ENCODE peak calls at places on chromosomes 1 and 21, in four cellular contexts. T is GM12878, S is HepG2, Q is SK-N-SH. L is an unnamed sample.

GRCh38 chr21:45995686-45996179 is 14.2 kb downstream of the COL6A1 start:
- DNase-seq in T (no peak), S (no peak), Q (no peak), L (no peak)

GRCh38 chr1:39491146-39491921 is at the start of gene BMP8A:
- DNase-seq in T (no peak), S (peak), Q (peak), L (peak)

GRCh38 chr1:38576241-38576640 is 283.3 kb downstream of the RRAGC start:
- DNase-seq in T (no peak), S (no peak), Q (no peak), L (no peak)

GRCh38 chr1:213055087-213055591 is 4.1 kb downstream of the RPS6KC1 start:
- DNase-seq in T (no peak), S (no peak), Q (no peak), L (peak)

GRCh38 chr21:33025471-33026298 is at the start of gene OLIG2:
- DNase-seq in T (no peak), S (no peak), Q (peak), L (peak)

GRCh38 chr1:243550276-243550675 is 294.4 kb downstream of the SDCCAG8 start:
- DNase-seq in T (no peak), S (no peak), Q (no peak), L (no peak)

GRCh38 chr1:116260096-116260495 is 112.9 kb upstream of the ATP1A1 start:
- DNase-seq in T (no peak), S (no peak), Q (no peak), L (no peak)

GRCh38 chr1:194150242-194150641 is 963.8 kb upstream of the B3GALT2 start:
- DNase-seq in T (no peak), S (no peak), Q (no peak), L (no peak)

GRCh38 chr21:27321791-27322190 is 354.9 kb upstream of the ADAMTS5 start:
- DNase-seq in T (no peak), S (no peak), Q (no peak), L (no peak)

GRCh38 chr1:234724517-234725176 is 114.7 kb upstream of the IRF2BP2 start:
- DNase-seq in T (no peak), S (no peak), Q (peak), L (peak)

GRCh38 chr1:234728740-234729139 is 118.8 kb upstream of the IRF2BP2 start:
- DNase-seq in T (no peak), S (no peak), Q (no peak), L (no peak)

GRCh38 chr1:234727018-234727757 is 117.2 kb upstream of the IRF2BP2 start:
- DNase-seq in T (peak), S (no peak), Q (no peak), L (peak)

GRCh38 chr1:234725177-234726132 is 115.5 kb upstream of the IRF2BP2 start:
- DNase-seq in T (no peak), S (no peak), Q (no peak), L (peak)

GRCh38 chr1:234726359-234726836 is 116.4 kb upstream of the IRF2BP2 start:
- DNase-seq in T (no peak), S (no peak), Q (no peak), L (no peak)
- TF ChIP-seq FOXM1 in T (no peak), S (no peak), Q (no peak), L (no peak)

GRCh38 chr1:227938276-227938675 is 9.5 kb downstream of the WNT9A start:
- DNase-seq in T (no peak), S (no peak), Q (no peak), L (no peak)

GRCh38 chr1:227937531-227938145 is 10.1 kb downstream of the WNT9A start:
- DNase-seq in T (no peak), S (no peak), Q (no peak), L (no peak)

GRCh38 chr1:227935826-227936225 is 11.9 kb downstream of the WNT9A start:
- DNase-seq in T (no peak), S (no peak), Q (no peak), L (no peak)

GRCh38 chr1:227938911-227939790 is 8.6 kb downstream of the WNT9A start:
- DNase-seq in T (no peak), S (no peak), Q (no peak), L (no peak)

GRCh38 chr1:227937031-227937430 is 10.7 kb downstream of the WNT9A start:
- DNase-seq in T (no peak), S (no peak), Q (no peak), L (no peak)
- TF ChIP-seq MXI1 in T (no peak), S (no peak), Q (no peak), L (no peak)

GRCh38 chr1:20252587-20252986 is 38.1 kb upstream of the VWA5B1 start:
- DNase-seq in T (no peak), S (no peak), Q (no peak), L (no peak)

GRCh38 chr1:20259646-20260045 is 31.0 kb upstream of the VWA5B1 start:
- DNase-seq in T (no peak), S (no peak), Q (peak), L (no peak)

GRCh38 chr1:20261095-20261494 is 29.6 kb upstream of the VWA5B1 start:
- DNase-seq in T (no peak), S (no peak), Q (no peak), L (no peak)

GRCh38 chr1:20250346-20250989 is 40.2 kb upstream of the VWA5B1 start:
- DNase-seq in T (peak), S (peak), Q (no peak), L (no peak)

DNA sequence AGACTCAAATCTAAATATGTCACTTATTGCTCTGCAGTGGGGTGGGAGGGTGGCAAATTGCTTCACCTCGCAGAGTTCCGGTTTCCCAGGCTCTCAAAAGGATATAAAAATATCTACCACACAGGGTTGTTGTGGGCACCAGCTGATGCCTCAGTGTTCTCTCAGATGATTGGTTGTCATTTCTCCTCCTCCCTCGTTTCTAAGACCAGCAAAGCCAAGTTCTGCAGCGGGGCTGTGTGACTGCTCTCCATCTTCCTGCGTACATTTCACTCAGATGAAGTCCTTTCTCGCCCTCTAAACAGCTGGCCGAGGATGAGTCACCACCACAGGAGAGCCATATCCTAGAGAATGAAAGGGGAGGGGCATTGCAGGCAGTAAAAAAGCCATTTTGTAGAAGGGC is 35.0 kb upstream of the VWA5B1 start:
- DNase-seq in T (no peak), S (no peak), Q (no peak), L (peak)
- TF ChIP-seq FOXM1 in T (no peak), S (no peak), Q (no peak), L (no peak)

DNA sequence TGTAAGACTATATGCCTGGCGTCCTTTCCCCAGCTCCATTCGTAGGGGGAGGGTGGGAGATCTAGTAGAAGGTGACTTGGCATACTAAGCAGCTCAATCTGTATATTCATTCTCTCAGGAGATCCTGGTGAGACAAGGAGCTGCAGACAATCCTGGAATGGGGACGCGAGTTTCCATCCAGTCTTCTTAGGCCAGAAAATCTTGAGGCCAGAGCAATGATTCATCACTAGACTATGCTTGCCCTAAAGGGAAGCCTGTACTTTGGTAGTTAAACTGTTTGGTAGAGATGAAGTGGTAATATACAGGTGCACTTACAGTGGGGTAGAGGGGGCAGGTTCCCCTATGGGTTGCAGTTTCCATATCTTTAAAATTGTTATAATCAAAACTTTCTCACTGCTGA is 468.7 kb downstream of the ADGRL2 start:
- DNase-seq in T (no peak), S (no peak), Q (no peak), L (no peak)
- TF ChIP-seq MXI1 in T (no peak), S (no peak), Q (no peak), L (no peak)

GRCh38 chr1:224113918-224114786 is at the start of gene FBXO28:
- DNase-seq in T (peak), S (peak), Q (peak), L (peak)

GRCh38 chr1:224113545-224113917 is 380 bp upstream of the FBXO28 start:
- DNase-seq in T (no peak), S (no peak), Q (no peak), L (no peak)

GRCh38 chr1:224118688-224119087 is 4.8 kb downstream of the FBXO28 start:
- DNase-seq in T (no peak), S (no peak), Q (no peak), L (no peak)

GRCh38 chr1:224114787-224115175 is 870 bp downstream of the FBXO28 start:
- DNase-seq in T (no peak), S (no peak), Q (peak), L (no peak)

DNA sequence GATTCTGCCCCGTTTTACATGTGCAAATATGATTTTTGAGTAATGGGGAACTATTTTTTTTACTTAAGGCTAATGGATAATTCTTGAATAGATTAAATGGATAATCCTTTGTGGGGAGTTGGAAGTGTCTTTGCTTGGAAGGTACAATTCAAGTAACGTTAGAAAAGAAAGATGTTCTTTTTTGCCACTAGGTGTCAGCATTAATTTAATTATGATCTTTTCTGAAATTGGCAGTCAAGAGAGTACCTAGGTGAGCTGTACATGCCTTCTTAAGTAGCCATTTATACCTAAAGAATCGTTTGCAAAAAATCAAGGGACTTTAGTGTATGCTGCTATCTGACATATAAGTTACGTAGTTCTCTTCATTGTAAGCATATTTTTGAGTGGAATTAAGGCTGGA is 2.2 kb downstream of the FBXO28 start:
- DNase-seq in T (peak), S (peak), Q (peak), L (peak)
- TF ChIP-seq FOXM1 in T (peak), S (no peak), Q (no peak), L (no peak)

DNA sequence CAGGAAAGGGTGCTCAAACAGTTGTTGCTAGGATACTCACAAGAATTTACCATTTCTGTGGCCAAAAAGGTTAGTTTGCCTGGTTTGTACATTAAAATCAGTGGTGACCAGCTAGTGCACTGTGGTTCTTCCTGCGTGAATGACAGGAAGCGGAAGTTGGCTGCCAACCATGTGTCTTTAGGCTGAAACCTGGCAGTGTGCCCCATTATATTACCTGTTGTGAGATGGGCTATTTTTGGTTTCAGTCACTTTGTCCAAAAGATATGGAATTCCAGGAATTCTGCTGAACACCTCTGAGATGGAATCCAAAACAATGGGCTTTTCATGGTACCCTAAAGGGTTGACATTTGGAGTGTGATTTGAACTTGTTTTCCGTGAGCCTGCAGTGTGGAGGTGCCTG is 13.6 kb downstream of the MAP3K21 start:
- DNase-seq in T (no peak), S (no peak), Q (no peak), L (no peak)
- TF ChIP-seq MXI1 in T (no peak), S (no peak), Q (no peak), L (no peak)